ENCODE peak calls at places on chromosomes 7 and 10, in seven cellular contexts. O is prostate gland, M is SK-N-SH, I is Panc1, Q is heart right ventricle, J is pancreas, P is testis. Y is an unnamed sample.

GRCh38 chr10:67815571-67816059 is 22.4 kb downstream of the DNAJC12 start:
- DNase-seq in M (no peak), O (peak; percentile 36), Q (no peak), P (no peak), I (peak; percentile 66), J (no peak), Y (no peak)

GRCh38 chr10:74150151-74151056 is at the start of gene AP3M1:
- DNase-seq in P (peak; percentile 92), J (peak; percentile 83), I (peak; percentile 97), Q (peak; percentile 88), O (peak; percentile 78), M (peak; percentile 83), Y (peak; percentile 78)

GRCh38 chr7:88465586-88465985 is 158.9 kb upstream of the STEAP4 start:
- DNase-seq in I (no peak), J (no peak), Q (no peak), M (no peak), P (no peak), O (no peak), Y (no peak)

GRCh38 chr7:14233026-14233897 is 243.8 kb upstream of the ETV1 start:
- DNase-seq in J (no peak), I (no peak), P (no peak), Q (no peak), O (no peak), M (no peak), Y (no peak)

GRCh38 chr7:5428470-5429252 is 5.0 kb upstream of the TNRC18 start:
- DNase-seq in O (no peak), J (peak; percentile 68), M (peak; percentile 62), P (peak; percentile 79), I (no peak), Q (peak; percentile 70), Y (peak; percentile 85)

GRCh38 chr10:25078659-25079429 is 62.4 kb downstream of the THNSL1 start:
- DNase-seq in O (no peak), I (no peak), P (no peak), Q (no peak), M (no peak), J (no peak), Y (no peak)

GRCh38 chr10:104209575-104210198 is 22.5 kb downstream of the CFAP43 start:
- DNase-seq in Q (peak; percentile 35), I (no peak), J (no peak), M (peak; percentile 67), P (peak; percentile 58), O (no peak), Y (peak; percentile 31)

GRCh38 chr10:70589762-70590662 is 12.5 kb downstream of the PRF1 start:
- DNase-seq in I (no peak), J (no peak), P (peak; percentile 32), O (no peak), M (no peak), Q (peak; percentile 80), Y (no peak)

GRCh38 chr7:21747806-21748205 is 197.9 kb downstream of the CDCA7L start:
- DNase-seq in P (no peak), M (no peak), O (no peak), I (no peak), J (no peak), Q (no peak), Y (no peak)

GRCh38 chr10:84352251-84352842 is 24.0 kb downstream of the CCSER2 start:
- DNase-seq in M (peak; percentile 65), J (peak; percentile 59), I (no peak), Q (peak; percentile 51), P (peak; percentile 74), O (peak; percentile 49), Y (peak; percentile 59)

GRCh38 chr10:96708456-96708855 is 11.9 kb downstream of the PIK3AP1 start:
- DNase-seq in J (no peak), I (no peak), Q (no peak), P (no peak), M (no peak), O (no peak), Y (no peak)

GRCh38 chr7:122532406-122533269 is 166.3 kb downstream of the RNF133 start:
- DNase-seq in Q (no peak), P (no peak), I (no peak), M (peak; percentile 15), O (no peak), J (no peak), Y (no peak)

DNA sequence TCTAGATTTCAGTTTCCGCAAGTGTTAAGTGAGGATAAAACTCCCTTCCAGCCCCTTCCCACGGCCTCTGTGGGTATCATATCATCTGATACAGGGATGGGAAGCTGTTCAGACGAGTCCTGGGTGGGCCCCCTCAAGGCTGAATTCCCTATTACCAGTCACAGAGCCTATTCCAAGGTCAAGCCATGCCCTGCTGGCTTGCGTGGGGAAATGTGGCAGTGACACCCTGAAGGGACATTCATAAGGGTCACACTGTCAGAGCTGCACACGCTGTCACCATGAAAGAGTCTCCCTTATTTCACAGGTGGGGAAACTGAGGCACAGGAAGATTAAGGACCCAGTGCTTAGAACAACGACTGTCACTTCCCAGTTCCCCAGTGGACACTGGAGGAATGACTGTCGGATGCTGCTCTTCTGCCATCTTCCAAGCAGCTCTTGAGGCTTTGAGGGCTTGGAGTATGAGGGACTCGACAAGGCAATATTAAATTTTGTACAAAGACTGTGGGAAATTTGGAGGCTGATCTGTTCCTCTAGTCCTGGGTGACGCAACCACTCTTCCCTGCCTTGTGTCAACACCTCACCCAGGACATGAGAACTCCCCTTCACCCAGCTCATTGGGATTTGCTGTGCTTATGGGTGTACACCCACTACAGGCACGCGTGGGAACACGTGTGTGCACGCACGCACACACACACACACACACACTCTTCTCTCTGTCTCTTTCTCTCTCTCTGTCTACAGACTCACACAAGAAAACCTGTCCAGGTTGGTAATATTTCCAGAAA is 386.0 kb downstream of the RPS24 start:
- DNase-seq in M (no peak), J (no peak), Q (no peak), I (no peak), P (no peak), O (no peak), Y (no peak)
- TF ChIP-seq CTCF in M (no peak), J (no peak), Q (no peak), I (no peak), P (no peak), O (no peak), Y (no peak)

DNA sequence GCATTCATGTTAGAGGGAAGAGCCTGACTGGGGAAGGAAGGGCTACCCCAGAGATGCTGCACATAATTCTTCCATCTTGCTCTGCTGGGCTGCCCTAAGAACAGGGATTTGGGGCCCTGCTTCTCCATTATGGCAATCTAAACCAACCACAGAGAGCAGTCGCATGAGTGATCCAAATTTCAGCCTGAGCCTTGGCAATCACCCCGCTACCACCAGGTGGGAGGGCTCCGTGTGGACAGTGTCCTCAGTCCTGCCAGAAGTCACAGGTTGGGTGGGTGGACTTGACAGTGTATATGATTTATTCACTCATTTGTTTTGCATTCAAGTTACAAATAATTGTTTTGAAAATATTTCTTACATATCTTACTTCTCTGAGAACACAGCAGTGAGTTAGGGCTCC is 22.0 kb downstream of the ABCC2 start:
- DNase-seq in J (no peak), P (no peak), Q (no peak), O (no peak), I (no peak), M (no peak), Y (no peak)
- H3K36me3 ChIP-seq in J (no peaks in the 10 kb centered on the region), P (no peaks in the 10 kb centered on the region), Q (no peaks in the 10 kb centered on the region), O (no peaks in the 10 kb centered on the region), I (no peaks in the 10 kb centered on the region), M (no peaks in the 10 kb centered on the region), Y (no peaks in the 10 kb centered on the region)

GRCh38 chr7:24965831-24966708 is 13.9 kb downstream of the OSBPL3 start:
- DNase-seq in M (no peak), Q (no peak), O (no peak), J (no peak), P (no peak), I (no peak), Y (no peak)
- TF ChIP-seq CTCF in M (no peak), Q (no peak), O (no peak), J (no peak), P (no peak), I (no peak), Y (no peak)

DNA sequence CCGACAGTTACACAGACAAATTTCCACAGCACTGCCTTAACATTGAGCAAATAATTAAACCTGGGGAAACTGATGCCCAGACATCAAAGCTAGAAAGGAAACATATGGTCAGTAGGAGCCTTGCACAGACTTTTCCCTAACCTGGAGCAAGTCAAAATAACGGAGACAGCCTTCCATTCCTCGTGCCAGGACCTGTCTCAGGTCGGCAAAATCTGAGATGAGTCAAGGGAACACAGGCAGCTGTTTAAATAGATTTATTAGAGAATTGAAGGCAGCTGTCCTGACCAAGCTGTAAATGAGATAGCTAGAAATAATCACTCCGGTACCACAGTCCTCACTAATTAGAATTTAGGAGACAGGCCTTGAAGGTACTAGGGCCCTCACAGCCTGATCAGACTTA is 81.2 kb downstream of the RAMP3 start:
- DNase-seq in I (no peak), Q (no peak), O (no peak), M (no peak), J (no peak), P (no peak), Y (no peak)
- H3K36me3 ChIP-seq in I (no peaks in the 10 kb centered on the region), Q (no peaks in the 10 kb centered on the region), O (no peaks in the 10 kb centered on the region), M (no peaks in the 10 kb centered on the region), J (no peaks in the 10 kb centered on the region), P (no peaks in the 10 kb centered on the region), Y (no peaks in the 10 kb centered on the region)

GRCh38 chr10:92822964-92823363 is 25.4 kb upstream of the EXOC6 start:
- DNase-seq in M (no peak), J (no peak), O (no peak), Q (no peak), I (no peak), P (no peak), Y (no peak)
- TF ChIP-seq CTCF in M (peak; percentile 38), J (no peak), O (no peak), Q (peak; percentile 44), I (peak; percentile 60), P (peak; percentile 13), Y (peak; percentile 49)

DNA sequence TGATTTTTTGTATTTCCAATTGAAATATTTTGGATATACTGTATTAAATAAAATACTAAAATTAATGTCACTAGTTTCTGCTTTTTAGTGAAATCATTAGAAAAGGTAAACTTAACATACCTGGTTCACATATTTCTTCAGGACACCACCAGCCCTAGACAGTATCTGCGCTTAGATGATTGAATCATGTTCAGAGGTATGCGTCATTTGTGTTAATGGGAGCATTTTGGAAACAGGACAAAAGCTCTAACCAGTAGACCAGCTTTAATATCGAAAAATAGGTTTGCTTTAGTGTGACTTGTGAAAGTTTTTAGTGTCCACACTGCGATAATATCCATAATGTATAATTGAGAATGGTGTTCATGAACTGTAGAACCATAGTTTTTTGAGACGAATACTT is 47.1 kb downstream of the DNAJB6 start:
- DNase-seq in P (no peak), M (no peak), Q (no peak), I (no peak), J (no peak), O (no peak), Y (no peak)
- H3K36me3 ChIP-seq in P (no peaks in the 10 kb centered on the region), M (peaks cover 69% of the 10 kb centered on the region), Q (peaks cover 26% of the 10 kb centered on the region), I (peaks cover 25% of the 10 kb centered on the region), J (peaks cover 14% of the 10 kb centered on the region), O (no peaks in the 10 kb centered on the region), Y (peaks cover 28% of the 10 kb centered on the region)

GRCh38 chr10:60444494-60445064 is 54.9 kb upstream of the ANK3 start:
- DNase-seq in I (no peak), Q (no peak), O (no peak), J (no peak), P (no peak), M (no peak), Y (no peak)
- TF ChIP-seq CTCF in I (peak; percentile 72), Q (peak; percentile 66), O (no peak), J (peak; percentile 34), P (peak; percentile 33), M (peak; percentile 79), Y (peak; percentile 50)

GRCh38 chr7:102410123-102410522 is 14.0 kb downstream of the PRKRIP1 start:
- DNase-seq in J (no peak), M (no peak), I (no peak), P (no peak), O (no peak), Q (no peak), Y (no peak)
- H3K36me3 ChIP-seq in J (peaks cover 26% of the 10 kb centered on the region), M (peaks cover 73% of the 10 kb centered on the region), I (peaks cover 18% of the 10 kb centered on the region), P (no peaks in the 10 kb centered on the region), O (peaks cover 9% of the 10 kb centered on the region), Q (peaks cover 44% of the 10 kb centered on the region), Y (peaks cover 74% of the 10 kb centered on the region)

Y was measured in BE2C.